ENCODE peak calls at places on chromosome 1, in five cellular contexts. B is left ventricle myocardium inferior, P is thoracic aorta, N is fibroblast of the aortic adventitia, A is HFF-Myc. O is an unnamed sample.

GRCh38 chr1:215472723-215473122 is 94.4 kb upstream of the KCTD3 start:
- DNase-seq in B (no peak), P (no peak), N (no peak), A (no peak), O (no peak)

GRCh38 chr1:157092831-157093230 is 6.8 kb downstream of the ETV3L start:
- DNase-seq in B (peak), P (no peak), N (peak), A (no peak), O (no peak)

GRCh38 chr1:31625561-31626272 is 8.2 kb downstream of the HCRTR1 start:
- DNase-seq in B (no peak), P (no peak), N (peak), A (no peak), O (peak)

GRCh38 chr1:234582626-234583354 is 27.2 kb downstream of the IRF2BP2 start:
- DNase-seq in B (no peak), P (no peak), N (no peak), A (no peak), O (no peak)

GRCh38 chr1:93631626-93632365 is 49.8 kb downstream of the BCAR3 start:
- DNase-seq in B (no peak), P (no peak), N (no peak), A (no peak), O (no peak)

GRCh38 chr1:203199002-203199401 is 12.5 kb upstream of the CHI3L1 start:
- DNase-seq in B (no peak), P (no peak), N (no peak), A (no peak), O (no peak)

GRCh38 chr1:218346391-218347204 is 1.5 kb downstream of the TGFB2 start:
- DNase-seq in B (no peak), P (no peak), N (peak), A (no peak), O (peak)

GRCh38 chr1:150875197-150876110 is 945 bp downstream of the ARNT start:
- DNase-seq in B (no peak), P (no peak), N (peak), A (no peak), O (no peak)

GRCh38 chr1:41109316-41110263 is 88.1 kb upstream of the SLFNL1 start:
- DNase-seq in B (no peak), P (no peak), N (peak), A (peak), O (peak)

GRCh38 chr1:91797164-91797563 is 88.8 kb downstream of the TGFBR3 start:
- DNase-seq in B (no peak), P (no peak), N (no peak), A (no peak), O (no peak)

GRCh38 chr1:205075642-205076155 is 8.6 kb downstream of the TMEM81 start:
- DNase-seq in B (no peak), P (no peak), N (no peak), A (no peak), O (no peak)

GRCh38 chr1:240599299-240599698 is 12.7 kb downstream of the GREM2 start:
- DNase-seq in B (no peak), P (no peak), N (no peak), A (no peak), O (no peak)

GRCh38 chr1:13651279-13651678 is 48.7 kb upstream of the PRDM2 start:
- DNase-seq in B (no peak), P (no peak), N (peak), A (no peak), O (peak)

GRCh38 chr1:54324031-54324654 is 82.1 kb downstream of the SSBP3 start:
- DNase-seq in B (peak), P (no peak), N (no peak), A (no peak), O (no peak)

GRCh38 chr1:206693029-206693428 is 8.3 kb downstream of the MAPKAPK2 start:
- DNase-seq in B (peak), P (peak), N (peak), A (no peak), O (peak)

GRCh38 chr1:226980565-226981385 is 40.7 kb downstream of the COQ8A start:
- DNase-seq in B (peak), P (no peak), N (no peak), A (no peak), O (no peak)

GRCh38 chr1:110243581-110243980 is 33.5 kb downstream of the KCNC4 start:
- DNase-seq in B (no peak), P (no peak), N (peak), A (no peak), O (no peak)

GRCh38 chr1:68231627-68232303 is 558 bp downstream of the WLS start:
- DNase-seq in B (peak), P (peak), N (peak), A (no peak), O (peak)

GRCh38 chr1:925532-926421 is 2.1 kb downstream of the SAMD11 start:
- DNase-seq in B (no peak), P (no peak), N (peak), A (no peak), O (peak)

GRCh38 chr1:235834620-235835019 is 32.1 kb downstream of the LYST start:
- DNase-seq in B (no peak), P (no peak), N (no peak), A (no peak), O (no peak)

GRCh38 chr1:235831148-235831547 is 35.6 kb downstream of the LYST start:
- DNase-seq in B (peak), P (no peak), N (peak), A (no peak), O (peak)

GRCh38 chr1:235838021-235838420 is 28.7 kb downstream of the LYST start:
- DNase-seq in B (no peak), P (no peak), N (no peak), A (no peak), O (no peak)

GRCh38 chr1:235832011-235832410 is 34.7 kb downstream of the LYST start:
- DNase-seq in B (no peak), P (no peak), N (no peak), A (no peak), O (no peak)

DNA sequence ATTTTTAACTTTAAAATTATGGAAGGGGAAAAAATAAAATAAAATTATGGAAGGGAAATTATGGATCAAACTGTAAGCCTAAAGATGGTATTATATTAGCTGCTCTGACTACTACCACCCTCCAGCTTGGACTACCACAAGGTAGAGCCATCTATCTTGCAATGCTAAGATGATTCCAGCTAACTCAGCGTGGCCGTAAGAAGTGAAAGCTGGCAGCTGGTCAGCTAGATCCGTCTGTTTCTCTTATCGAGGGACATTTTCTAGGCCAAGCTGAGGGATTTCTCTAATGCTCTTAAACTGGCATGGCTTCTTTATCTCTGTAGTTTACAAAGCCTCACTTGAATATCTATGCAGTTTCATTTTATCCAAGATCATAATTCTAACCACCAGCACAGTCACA is 31.5 kb downstream of the LYST start:
- DNase-seq in B (peak), P (no peak), N (peak), A (no peak), O (peak)
- TF ChIP-seq CTCF in B (peak), P (no peak), N (peak), A (no peak), O (peak)

DNA sequence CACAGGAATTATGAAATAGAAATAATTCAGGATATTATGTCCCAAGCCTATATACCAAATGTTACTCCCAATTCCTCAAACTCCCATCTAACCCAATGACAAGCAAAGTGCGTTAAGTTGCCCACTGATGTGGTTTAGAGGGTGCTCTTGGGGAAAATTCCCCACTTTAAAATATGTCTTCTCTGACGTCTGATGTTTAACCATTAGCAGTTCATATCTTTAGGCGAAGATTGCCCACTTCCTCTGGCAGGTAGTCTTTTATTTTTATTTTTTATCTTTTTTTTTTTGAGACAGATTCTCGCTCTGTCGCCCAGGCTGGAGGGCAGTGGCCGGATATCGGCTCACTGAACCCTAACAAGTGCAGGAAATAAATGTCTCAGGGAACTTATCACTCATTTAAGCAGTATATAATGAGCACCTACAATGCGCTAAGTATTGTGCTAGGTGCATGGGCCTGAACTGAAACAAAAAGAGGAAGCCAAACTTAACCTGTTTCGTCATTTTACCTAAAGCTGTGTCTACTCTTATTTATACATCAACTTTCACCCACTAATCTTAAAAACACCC is 1.3 kb upstream of the LYST start:
- DNase-seq in B (no peak), P (no peak), N (no peak), A (no peak), O (no peak)
- H3K4me3 ChIP-seq in B (peak), P (peak), N (no peak), A (peak), O (no peak)

GRCh38 chr1:116019653-116020253 is 43.4 kb downstream of the SLC22A15 start:
- DNase-seq in B (no peak), P (no peak), N (no peak), A (no peak), O (no peak)

GRCh38 chr1:116020668-116021272 is 44.5 kb downstream of the SLC22A15 start:
- DNase-seq in B (peak), P (no peak), N (peak), A (peak), O (peak)

GRCh38 chr1:116026626-116027025 is 50.3 kb downstream of the SLC22A15 start:
- DNase-seq in B (no peak), P (no peak), N (no peak), A (no peak), O (no peak)

DNA sequence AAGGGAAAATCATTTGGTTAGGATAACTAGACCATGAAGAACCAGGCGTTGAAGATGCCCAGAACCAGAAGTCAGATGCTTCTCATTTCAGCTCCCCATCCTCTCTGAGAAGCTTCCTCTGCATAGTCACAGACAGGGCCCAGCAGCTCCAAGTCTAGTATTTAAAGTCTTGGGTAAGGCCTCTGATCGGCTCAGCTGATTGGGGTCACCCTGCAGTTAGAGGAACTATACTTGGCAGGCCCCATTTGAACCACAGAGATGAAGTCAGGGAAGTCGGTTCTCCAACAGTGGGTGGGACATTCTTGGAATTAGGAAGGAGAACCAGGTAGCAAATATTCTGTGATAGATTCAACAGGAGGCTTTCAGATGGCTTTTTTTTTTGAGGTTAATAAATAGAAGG is 48.3 kb downstream of the SLC22A15 start:
- DNase-seq in B (no peak), P (no peak), N (no peak), A (no peak), O (no peak)
- TF ChIP-seq CTCF in B (no peak), P (no peak), N (no peak), A (no peak), O (no peak)

GRCh38 chr1:220887868-220888664 is 8.8 kb downstream of the HLX start:
- DNase-seq in B (no peak), P (no peak), N (no peak), A (no peak), O (peak)
- H3K4me3 ChIP-seq in B (peak), P (peak), N (no peak), A (peak), O (peak)

GRCh38 chr1:244414543-244414942 is 37.2 kb downstream of the ADSS2 start:
- DNase-seq in B (no peak), P (no peak), N (peak), A (peak), O (peak)
- TF ChIP-seq CTCF in B (no peak), P (no peak), N (peak), A (peak), O (peak)

O was measured in AG10803.